ENCODE peak calls at places on chromosomes 16 and 17, in ten cellular contexts. M, N, S, A, B, E, K, Y, T and G are unnamed samples.

GRCh38 chr16:28063611-28064061 is at the start of gene GSG1L:
- DNase-seq in A (no peak), S (no peak), K (peak; percentile 81), N (no peak), T (no peak), Y (no peak), E (no peak), B (peak; percentile 37), M (peak; percentile 67), G (no peak)

GRCh38 chr16:85706449-85707034 is 17.8 kb upstream of the GINS2 start:
- DNase-seq in A (no peak), M (no peak), S (no peak), T (no peak), K (peak; percentile 79), E (no peak), N (no peak), B (no peak), Y (no peak), G (no peak)

GRCh38 chr16:50613281-50613991 is 65.2 kb downstream of the NKD1 start:
- DNase-seq in E (no peak), A (no peak), Y (no peak), B (peak; percentile 50), M (no peak), T (no peak), N (no peak), K (no peak), S (peak; percentile 47), G (no peak)

GRCh38 chr17:78498848-78499247 is 78.3 kb downstream of the DNAH17 start:
- DNase-seq in Y (no peak), B (no peak), M (no peak), A (no peak), E (no peak), S (no peak), T (no peak), N (no peak), K (peak; percentile 81), G (no peak)

GRCh38 chr16:4283939-4284338 is 11.1 kb upstream of the TFAP4 start:
- DNase-seq in E (no peak), M (no peak), N (no peak), S (no peak), K (peak; percentile 79), B (no peak), T (no peak), Y (no peak), A (no peak), G (no peak)

GRCh38 chr17:42339221-42339620 is 49.0 kb downstream of the STAT3 start:
- DNase-seq in A (no peak), Y (no peak), T (no peak), S (no peak), K (no peak), B (no peak), N (no peak), M (no peak), E (no peak), G (no peak)

GRCh38 chr16:6019490-6019991 is 921.9 kb upstream of the EEF2KMT start:
- DNase-seq in M (peak; percentile 85), Y (no peak), B (peak; percentile 20), S (no peak), T (no peak), E (no peak), A (no peak), K (no peak), N (no peak), G (no peak)

GRCh38 chr16:67027046-67027445 is 1.9 kb upstream of the CBFB start:
- DNase-seq in N (no peak), T (no peak), Y (no peak), M (no peak), A (no peak), B (no peak), E (no peak), S (no peak), K (no peak), G (no peak)

GRCh38 chr17:37220609-37220953 is 155.2 kb upstream of the C17orf78 start:
- DNase-seq in A (no peak), S (no peak), K (no peak), Y (no peak), N (peak; percentile 38), E (no peak), B (peak; percentile 38), M (peak; percentile 57), T (no peak), G (no peak)

GRCh38 chr16:35639233-35640205 is 2180.1 kb downstream of the TP53TG3F start:
- DNase-seq in E (no peak), A (no peak), Y (no peak), T (no peak), K (no peak), S (no peak), N (no peak), M (no peak), B (no peak), G (no peak)

GRCh38 chr16:35637683-35638082 is 2178.3 kb downstream of the TP53TG3F start:
- DNase-seq in S (no peak), N (no peak), T (no peak), B (no peak), A (no peak), K (no peak), Y (no peak), E (no peak), M (no peak), G (no peak)

GRCh38 chr16:35636831-35637230 is 2177.4 kb downstream of the TP53TG3F start:
- DNase-seq in S (no peak), T (no peak), Y (no peak), B (no peak), M (no peak), N (no peak), K (no peak), E (no peak), A (no peak), G (no peak)

DNA sequence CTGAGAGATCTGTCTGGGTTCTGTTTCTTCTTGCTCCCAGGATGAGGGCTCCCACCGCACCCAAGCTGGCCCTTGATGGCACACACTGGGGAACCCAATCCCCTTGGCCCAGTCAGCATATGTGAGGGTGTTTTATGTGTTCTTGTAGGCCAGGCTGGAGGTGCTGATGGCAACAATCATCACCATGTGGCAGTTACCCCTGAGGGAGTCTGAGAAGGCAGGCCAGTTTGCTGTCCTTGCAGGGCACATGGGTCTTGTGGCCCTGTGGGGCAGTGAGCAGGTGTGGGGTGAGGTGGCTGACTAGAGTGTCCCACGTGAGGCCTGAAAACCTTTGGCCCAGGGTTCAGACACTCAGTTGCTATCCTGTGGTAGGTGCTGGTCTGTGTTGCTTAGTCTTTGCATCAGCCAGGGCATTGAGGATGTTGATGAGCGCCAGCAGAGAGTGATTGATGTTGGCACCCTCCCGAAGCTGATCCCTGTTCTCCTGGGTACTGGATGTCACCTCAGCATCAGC is 2183.0 kb downstream of the TP53TG3F start:
- DNase-seq in E (no peak), A (no peak), Y (no peak), M (no peak), N (no peak), T (no peak), S (no peak), K (no peak), B (no peak), G (no peak)
- H3K9me3 ChIP-seq in E (peaks cover 33% of the 10 kb centered on the region), A (no peaks in the 10 kb centered on the region), Y (no peaks in the 10 kb centered on the region), M (peaks cover 20% of the 10 kb centered on the region), N (no peaks in the 10 kb centered on the region), T (no peaks in the 10 kb centered on the region), S (no peaks in the 10 kb centered on the region), K (no peaks in the 10 kb centered on the region), B (no peaks in the 10 kb centered on the region), G (no peaks in the 10 kb centered on the region)

GRCh38 chr16:35344012-35344762 is 1884.8 kb downstream of the TP53TG3F start:
- DNase-seq in Y (no peak), N (no peak), A (no peak), M (no peak), E (no peak), T (no peak), B (no peak), S (no peak), K (no peak), G (no peak)
- H3K9me3 ChIP-seq in Y (peaks cover 5% of the 10 kb centered on the region), N (peaks cover 2% of the 10 kb centered on the region), A (no peaks in the 10 kb centered on the region), M (peaks cover 50% of the 10 kb centered on the region), E (peaks cover 5% of the 10 kb centered on the region), T (peaks cover 8% of the 10 kb centered on the region), B (no peaks in the 10 kb centered on the region), S (peaks cover 19% of the 10 kb centered on the region), K (peaks cover 3% of the 10 kb centered on the region), G (no peaks in the 10 kb centered on the region)

GRCh38 chr17:8924595-8924994 is 40.9 kb downstream of the PIK3R5 start:
- DNase-seq in T (no peak), N (no peak), A (no peak), M (no peak), E (no peak), K (no peak), Y (no peak), B (no peak), S (no peak), G (no peak)

GRCh38 chr17:8925141-8925540 is 40.4 kb downstream of the PIK3R5 start:
- DNase-seq in Y (no peak), B (no peak), T (no peak), S (no peak), K (no peak), M (no peak), E (no peak), A (no peak), N (no peak), G (no peak)

GRCh38 chr17:8928347-8928746 is 37.2 kb downstream of the PIK3R5 start:
- DNase-seq in K (no peak), A (no peak), E (no peak), Y (no peak), N (no peak), B (no peak), T (no peak), M (no peak), S (no peak), G (no peak)

GRCh38 chr17:8925808-8926207 is 39.7 kb downstream of the PIK3R5 start:
- DNase-seq in E (no peak), Y (no peak), N (no peak), B (no peak), T (no peak), K (no peak), M (no peak), A (no peak), S (no peak), G (no peak)

GRCh38 chr17:8927395-8927794 is 38.1 kb downstream of the PIK3R5 start:
- DNase-seq in S (no peak), B (no peak), T (no peak), N (no peak), E (no peak), Y (no peak), A (no peak), K (no peak), M (no peak), G (no peak)
- H3K9me3 ChIP-seq in S (peaks cover 30% of the 10 kb centered on the region), B (no peaks in the 10 kb centered on the region), T (peaks cover 22% of the 10 kb centered on the region), N (peaks cover 61% of the 10 kb centered on the region), E (no peaks in the 10 kb centered on the region), Y (peaks cover 15% of the 10 kb centered on the region), A (no peaks in the 10 kb centered on the region), K (peaks cover 9% of the 10 kb centered on the region), M (peaks cover 4% of the 10 kb centered on the region), G (peaks cover 18% of the 10 kb centered on the region)

DNA sequence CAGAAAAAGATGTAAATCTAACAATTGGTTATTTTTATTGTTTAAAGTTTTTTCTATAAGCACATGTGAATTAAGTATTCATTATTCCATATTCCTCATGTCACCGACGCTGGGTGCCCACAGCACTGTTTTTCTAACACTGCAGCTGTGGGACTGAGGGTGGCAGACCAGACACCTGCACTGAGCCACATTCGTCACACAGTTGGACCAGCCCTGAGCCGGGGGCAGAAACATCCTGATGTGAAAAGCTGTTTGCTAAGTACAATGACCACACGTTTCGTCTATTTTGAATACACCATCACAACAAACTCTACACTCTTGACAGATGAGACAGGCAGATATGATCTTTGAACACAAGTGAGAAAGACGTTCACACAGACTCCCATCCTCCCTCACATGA is 749.5 kb downstream of the KCNJ18 start:
- DNase-seq in S (no peak), B (no peak), Y (no peak), N (no peak), E (no peak), M (no peak), A (no peak), T (no peak), K (no peak), G (no peak)
- H3K9me3 ChIP-seq in S (no peaks in the 10 kb centered on the region), B (no peaks in the 10 kb centered on the region), Y (no peaks in the 10 kb centered on the region), N (no peaks in the 10 kb centered on the region), E (peaks cover 4% of the 10 kb centered on the region), M (peaks cover 5% of the 10 kb centered on the region), A (no peaks in the 10 kb centered on the region), T (no peaks in the 10 kb centered on the region), K (no peaks in the 10 kb centered on the region), G (no peaks in the 10 kb centered on the region)